ENCODE peak calls at places on chromosome 3, in seven cellular contexts. E is NCI-H2081; P is mucosa of gallbladder; J is WERI-Rb-1; A is activated T-helper 9 cell treated with anti-CD3 and anti-CD28 coated beads, Interleukin-2, amount 50 U/mL, for 16 hours; O is stimulated activated CD4-positive, alpha-beta T cell treated with anti-CD3 and anti-CD28 coated beads, Interleukin-4, amount 100 ng/mL, for 4 hours; M is left cardiac atrium. U is an unnamed sample.

GRCh38 chr3:184391266-184391665 is 11.4 kb downstream of the CHRD start:
- DNase-seq in E (no peak), P (no peak), J (no peak), A (no peak), O (no peak), M (no peak), U (no peak)

GRCh38 chr3:109155828-109156227 is 19.3 kb downstream of the C3orf85 start:
- DNase-seq in E (no peak), P (peak), J (no peak), A (no peak), O (no peak), M (no peak), U (no peak)

GRCh38 chr3:113261996-113262665 is 50.8 kb downstream of the BOC start:
- DNase-seq in E (peak), P (no peak), J (no peak), A (no peak), O (no peak), M (no peak), U (no peak)

GRCh38 chr3:52570076-52570475 is 33.7 kb downstream of the UQCC5 start:
- DNase-seq in E (no peak), P (no peak), J (no peak), A (no peak), O (no peak), M (no peak), U (peak)

GRCh38 chr3:71725279-71725991 is at the start of gene EIF4E3:
- DNase-seq in E (no peak), P (no peak), J (peak), A (no peak), O (no peak), M (peak), U (peak)

GRCh38 chr3:4746241-4746958 is 232.8 kb upstream of the BHLHE40 start:
- DNase-seq in E (no peak), P (no peak), J (no peak), A (no peak), O (no peak), M (no peak), U (no peak)

GRCh38 chr3:38316356-38317185 is 30.0 kb upstream of the XYLB start:
- DNase-seq in E (no peak), P (no peak), J (no peak), A (no peak), O (no peak), M (no peak), U (no peak)

GRCh38 chr3:52574056-52574965 is 37.9 kb downstream of the UQCC5 start:
- DNase-seq in E (no peak), P (no peak), J (no peak), A (no peak), O (no peak), M (no peak), U (no peak)

GRCh38 chr3:107377151-107377550 is at the start of gene CCDC54:
- DNase-seq in E (no peak), P (no peak), J (no peak), A (no peak), O (no peak), M (no peak), U (no peak)

GRCh38 chr3:49940667-49941249 is 808 bp downstream of the RBM6 start:
- DNase-seq in E (no peak), P (no peak), J (no peak), A (no peak), O (no peak), M (no peak), U (no peak)

GRCh38 chr3:157135671-157136396 is 24.1 kb downstream of the CCNL1 start:
- DNase-seq in E (no peak), P (no peak), J (no peak), A (no peak), O (no peak), M (no peak), U (peak)

GRCh38 chr3:185971579-185971978 is 33.8 kb upstream of the TRA2B start:
- DNase-seq in E (no peak), P (no peak), J (no peak), A (no peak), O (no peak), M (no peak), U (no peak)

GRCh38 chr3:13229291-13229949 is 156.2 kb upstream of the IQSEC1 start:
- DNase-seq in E (no peak), P (no peak), J (peak), A (no peak), O (no peak), M (no peak), U (no peak)

GRCh38 chr3:102156426-102156825 is 278.4 kb upstream of the ZPLD1 start:
- DNase-seq in E (no peak), P (no peak), J (no peak), A (no peak), O (no peak), M (no peak), U (peak)

GRCh38 chr3:28860307-28860706 is 420.6 kb upstream of the RBMS3 start:
- DNase-seq in E (no peak), P (peak), J (no peak), A (no peak), O (no peak), M (peak), U (no peak)

GRCh38 chr3:83849331-83849730 is 1109.5 kb upstream of the CADM2 start:
- DNase-seq in E (no peak), P (no peak), J (no peak), A (no peak), O (no peak), M (no peak), U (no peak)

GRCh38 chr3:149579838-149580542 is 77.8 kb downstream of the WWTR1 start:
- DNase-seq in E (no peak), P (no peak), J (no peak), A (no peak), O (no peak), M (no peak), U (no peak)

GRCh38 chr3:99708207-99708745 is 69.9 kb downstream of the COL8A1 start:
- DNase-seq in E (no peak), P (no peak), J (no peak), A (no peak), O (no peak), M (no peak), U (no peak)

GRCh38 chr3:121722346-121722745 is 27.2 kb downstream of the GOLGB1 start:
- DNase-seq in E (no peak), P (no peak), J (no peak), A (no peak), O (no peak), M (no peak), U (no peak)

GRCh38 chr3:183513046-183513706 is 42.3 kb downstream of the KLHL6 start:
- DNase-seq in E (no peak), P (no peak), J (no peak), A (no peak), O (peak), M (no peak), U (no peak)

GRCh38 chr3:10804183-10804648 is 11.8 kb upstream of the SLC6A11 start:
- DNase-seq in E (no peak), P (no peak), J (no peak), A (no peak), O (no peak), M (no peak), U (no peak)

GRCh38 chr3:28651159-28651558 is 302.5 kb upstream of the AZI2 start:
- DNase-seq in E (no peak), P (no peak), J (no peak), A (no peak), O (no peak), M (no peak), U (no peak)

GRCh38 chr3:176521531-176522175 is 675.6 kb downstream of the TBL1XR1 start:
- DNase-seq in E (no peak), P (no peak), J (no peak), A (no peak), O (no peak), M (no peak), U (no peak)

GRCh38 chr3:30720586-30721313 is 114.3 kb downstream of the TGFBR2 start:
- DNase-seq in E (no peak), P (no peak), J (no peak), A (no peak), O (no peak), M (no peak), U (peak)

GRCh38 chr3:195900426-195901355 is 7.7 kb downstream of the TNK2 start:
- DNase-seq in E (no peak), P (peak), J (no peak), A (no peak), O (no peak), M (peak), U (no peak)

GRCh38 chr3:126895178-126896066 is 87.5 kb upstream of the PLXNA1 start:
- DNase-seq in E (no peak), P (no peak), J (no peak), A (no peak), O (no peak), M (peak), U (peak)

GRCh38 chr3:146739203-146739671 is 134.1 kb upstream of the PLSCR5 start:
- DNase-seq in E (no peak), P (no peak), J (no peak), A (no peak), O (no peak), M (no peak), U (no peak)

GRCh38 chr3:128804017-128804816 is 75.2 kb upstream of the ACAD9 start:
- DNase-seq in E (no peak), P (no peak), J (no peak), A (peak), O (peak), M (no peak), U (peak)

GRCh38 chr3:98025392-98025791 is 9.7 kb downstream of the GABRR3 start:
- DNase-seq in E (no peak), P (no peak), J (no peak), A (no peak), O (no peak), M (no peak), U (no peak)

GRCh38 chr3:61378321-61378720 is 127.1 kb upstream of the FHIT start:
- DNase-seq in E (no peak), P (no peak), J (no peak), A (no peak), O (no peak), M (no peak), U (no peak)